ENCODE peak calls at places on chromosomes 6 and 20, in seven cellular contexts. F is Peyer's patch, H is kidney epithelial cell, B is foreskin fibroblast, G is AG10803, E is neural progenitor cell, N is mucosa of descending colon. S is an unnamed sample.

GRCh38 chr6:12635813-12636212 is 80.8 kb upstream of the PHACTR1 start:
- DNase-seq in F (no peak), H (no peak), B (no peak), G (peak; percentile 39), E (no peak), N (no peak), S (no peak)

GRCh38 chr6:111683749-111684267 is 78.1 kb upstream of the TRAF3IP2 start:
- DNase-seq in F (no peak), H (no peak), B (peak; percentile 82), G (peak; percentile 97), E (no peak), N (no peak), S (no peak)

GRCh38 chr6:50791900-50792508 is 26.7 kb upstream of the TFAP2B start:
- DNase-seq in F (no peak), H (peak; percentile 7), B (no peak), G (peak; percentile 46), E (peak; percentile 79), N (peak; percentile 18), S (peak; percentile 5)

GRCh38 chr6:125944896-125945295 is 11.7 kb upstream of the HINT3 start:
- DNase-seq in F (no peak), H (no peak), B (no peak), G (no peak), E (no peak), N (no peak), S (no peak)

GRCh38 chr6:72552938-72553337 is 68.9 kb upstream of the KCNQ5 start:
- DNase-seq in F (no peak), H (no peak), B (peak; percentile 49), G (peak; percentile 74), E (no peak), N (no peak), S (no peak)

GRCh38 chr20:32439132-32439829 is 81.2 kb downstream of the ASXL1 start:
- DNase-seq in F (no peak), H (no peak), B (peak; percentile 68), G (peak; percentile 90), E (no peak), N (no peak), S (no peak)

GRCh38 chr6:35477028-35477427 is 8.8 kb downstream of the RPL10A start:
- DNase-seq in F (no peak), H (no peak), B (no peak), G (no peak), E (no peak), N (no peak), S (no peak)

GRCh38 chr6:35497571-35498406 is 910 bp upstream of the TEAD3 start:
- DNase-seq in F (peak; percentile 72), H (no peak), B (peak; percentile 94), G (peak; percentile 83), E (peak; percentile 67), N (peak; percentile 59), S (no peak)

GRCh38 chr6:130178692-130179091 is 44.1 kb downstream of the SAMD3 start:
- DNase-seq in F (no peak), H (peak; percentile 84), B (peak; percentile 87), G (peak; percentile 81), E (no peak), N (no peak), S (peak; percentile 73)

GRCh38 chr20:41704896-41705295 is 86.7 kb upstream of the CHD6 start:
- DNase-seq in F (no peak), H (no peak), B (no peak), G (no peak), E (no peak), N (no peak), S (no peak)

GRCh38 chr20:17661121-17661744 is 20.8 kb downstream of the RRBP1 start:
- DNase-seq in F (peak; percentile 52), H (no peak), B (no peak), G (peak; percentile 92), E (no peak), N (peak; percentile 45), S (no peak)

GRCh38 chr20:31547017-31547675 is 32.9 kb downstream of the HM13 start:
- DNase-seq in F (peak; percentile 86), H (no peak), B (peak; percentile 86), G (peak; percentile 85), E (peak; percentile 91), N (peak; percentile 89), S (peak; percentile 58)

GRCh38 chr6:30988209-30988825 is 4.8 kb downstream of the MUC21 start:
- DNase-seq in F (no peak), H (no peak), B (no peak), G (no peak), E (no peak), N (no peak), S (no peak)

GRCh38 chr6:79180082-79180481 is 54.4 kb downstream of the HMGN3 start:
- DNase-seq in F (no peak), H (no peak), B (no peak), G (no peak), E (no peak), N (no peak), S (no peak)

GRCh38 chr20:32332614-32333013 is 25.5 kb upstream of the ASXL1 start:
- DNase-seq in F (no peak), H (no peak), B (peak; percentile 51), G (peak; percentile 60), E (no peak), N (no peak), S (no peak)

GRCh38 chr6:43491750-43492661 is 14.6 kb downstream of the TJAP1 start:
- DNase-seq in F (peak; percentile 86), H (no peak), B (peak; percentile 82), G (peak; percentile 80), E (no peak), N (peak; percentile 76), S (no peak)

GRCh38 chr6:44627091-44627878 is 239.8 kb downstream of the CDC5L start:
- DNase-seq in F (peak; percentile 39), H (no peak), B (no peak), G (no peak), E (peak; percentile 39), N (peak; percentile 19), S (no peak)

GRCh38 chr6:108323710-108324109 is 28.9 kb downstream of the AFG1L start:
- DNase-seq in F (no peak), H (no peak), B (no peak), G (no peak), E (no peak), N (no peak), S (no peak)

GRCh38 chr20:49700411-49701185 is 13.1 kb downstream of the B4GALT5 start:
- DNase-seq in F (no peak), H (no peak), B (peak; percentile 78), G (peak; percentile 88), E (no peak), N (no peak), S (no peak)

GRCh38 chr6:163945813-163946212 is 531.3 kb downstream of the QKI start:
- DNase-seq in F (no peak), H (no peak), B (no peak), G (no peak), E (no peak), N (no peak), S (no peak)

GRCh38 chr6:81774542-81774941 is 22.1 kb upstream of the TENT5A start:
- DNase-seq in F (no peak), H (peak; percentile 53), B (no peak), G (no peak), E (no peak), N (peak; percentile 25), S (no peak)

GRCh38 chr6:138250513-138251247 is 32.4 kb upstream of the PBOV1 start:
- DNase-seq in F (no peak), H (peak; percentile 49), B (peak; percentile 70), G (peak; percentile 85), E (no peak), N (no peak), S (peak; percentile 63)

GRCh38 chr6:159943101-159943632 is 25.7 kb upstream of the IGF2R start:
- DNase-seq in F (no peak), H (no peak), B (peak; percentile 82), G (peak; percentile 75), E (no peak), N (no peak), S (no peak)

GRCh38 chr6:90412538-90413369 is 116.1 kb upstream of the BACH2 start:
- DNase-seq in F (no peak), H (no peak), B (no peak), G (no peak), E (no peak), N (no peak), S (no peak)

GRCh38 chr6:122289721-122290501 is 109.5 kb upstream of the HSF2 start:
- DNase-seq in F (no peak), H (no peak), B (peak; percentile 2), G (peak; percentile 14), E (peak; percentile 58), N (no peak), S (peak; percentile 23)

DNA sequence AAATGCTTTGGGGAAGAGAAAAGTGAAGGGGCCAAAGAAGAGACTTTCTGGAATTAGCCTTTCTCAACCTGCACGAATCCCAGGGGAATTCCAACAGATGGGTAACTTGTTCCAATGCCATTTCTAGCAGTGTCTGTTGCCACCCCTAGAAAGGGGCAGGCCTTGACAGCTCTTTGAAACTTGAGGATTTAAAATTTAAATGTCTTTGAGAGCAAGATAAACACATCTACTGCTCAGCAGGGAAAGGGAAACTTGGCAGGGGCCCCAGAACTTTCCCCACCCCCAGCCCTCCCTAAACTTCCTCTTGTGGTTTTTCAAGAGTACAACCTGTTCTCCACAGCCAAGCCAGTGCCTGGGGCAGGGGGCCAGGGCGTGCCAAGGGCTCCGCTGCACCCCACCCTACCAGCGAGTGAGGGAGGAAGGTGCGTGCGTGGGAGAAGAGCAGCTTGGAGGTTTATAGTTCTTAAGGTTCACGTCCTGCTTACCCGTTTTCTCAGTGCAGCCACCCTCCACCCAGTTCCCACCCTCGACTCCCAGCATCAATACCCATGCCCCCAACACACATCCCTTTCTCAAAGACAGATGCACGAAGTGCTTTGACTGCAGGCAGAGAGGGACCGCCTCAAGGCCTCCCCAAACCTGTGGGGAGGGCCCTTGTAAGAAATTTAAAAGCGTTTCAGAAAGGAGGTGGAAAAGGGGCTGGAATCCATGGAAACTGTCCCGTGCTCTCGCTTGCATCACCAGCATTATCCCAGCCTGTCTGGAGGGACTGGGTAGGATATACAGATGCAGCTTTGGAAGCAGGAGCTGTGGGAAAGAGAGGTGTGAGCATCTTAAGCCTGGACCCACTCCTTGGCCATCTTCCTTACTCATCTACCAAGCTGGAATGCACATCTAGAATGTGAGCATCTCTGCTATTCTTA is 4.5 kb upstream of the TAF8 start:
- DNase-seq in F (peak; percentile 84), H (peak; percentile 61), B (peak; percentile 86), G (peak; percentile 21), E (no peak), N (peak; percentile 91), S (peak; percentile 43)
- H3K4me3 ChIP-seq in F (peak overlapping the region; percentile 89), H (no peak overlapping the region), B (no peak overlapping the region), G (no peak overlapping the region), E (no peak overlapping the region), N (no peak overlapping the region), S (peak overlapping the region; percentile 10)

GRCh38 chr20:11178946-11179654 is 505.3 kb upstream of the JAG1 start:
- DNase-seq in F (no peak), H (peak; percentile 94), B (peak; percentile 54), G (peak; percentile 40), E (peak; percentile 50), N (no peak), S (peak; percentile 89)
- TF ChIP-seq CTCF in F (no peak), H (peak; percentile 25), B (no peak), G (no peak), E (no peak), N (no peak), S (peak; percentile 19)

GRCh38 chr6:166406197-166406596 is 23.5 kb upstream of the MPC1 start:
- DNase-seq in F (no peak), H (no peak), B (no peak), G (no peak), E (no peak), N (no peak), S (no peak)
- H3K4me3 ChIP-seq in F (no peak overlapping the region), H (no peak overlapping the region), B (no peak overlapping the region), G (no peak overlapping the region), E (no peak overlapping the region), N (no peak overlapping the region), S (no peak overlapping the region)

GRCh38 chr6:141607956-141608355 is 524.8 kb upstream of the GJE1 start:
- DNase-seq in F (no peak), H (no peak), B (no peak), G (no peak), E (no peak), N (no peak), S (no peak)

GRCh38 chr6:141610741-141611140 is 522.0 kb upstream of the GJE1 start:
- DNase-seq in F (no peak), H (no peak), B (peak; percentile 15), G (peak; percentile 18), E (peak; percentile 13), N (no peak), S (no peak)
- TF ChIP-seq CTCF in F (no peak), H (peak; percentile 27), B (peak; percentile 36), G (peak; percentile 43), E (peak; percentile 49), N (no peak), S (peak; percentile 39)